ENCODE peak calls at places on chromosomes 13 and 19, in five cellular contexts. L is kidney; N is CD8-positive, alpha-beta T cell; B is HFF-Myc; K is fibroblast of lung. U is an unnamed sample.

GRCh38 chr13:52371736-52372247 is 34.2 kb downstream of the THSD1 start:
- DNase-seq in L (no peak), N (no peak), B (peak), K (peak), U (no peak)

GRCh38 chr13:94382960-94383359 is 96.5 kb downstream of the DCT start:
- DNase-seq in L (no peak), N (no peak), B (no peak), K (no peak), U (no peak)

GRCh38 chr13:36282818-36283432 is 14.7 kb downstream of the CCDC169 start:
- DNase-seq in L (no peak), N (no peak), B (no peak), K (peak), U (no peak)

GRCh38 chr19:29858621-29859020 is 46.8 kb downstream of the CCNE1 start:
- DNase-seq in L (no peak), N (no peak), B (no peak), K (no peak), U (no peak)

GRCh38 chr19:55644191-55644833 is 863 bp downstream of the ZNF581 start:
- DNase-seq in L (peak), N (no peak), B (no peak), K (no peak), U (no peak)

GRCh38 chr19:48818234-48818823 is 7.5 kb upstream of the BCAT2 start:
- DNase-seq in L (no peak), N (no peak), B (no peak), K (no peak), U (no peak)

GRCh38 chr13:98749501-98749900 is 3.0 kb downstream of the SLC15A1 start:
- DNase-seq in L (no peak), N (no peak), B (no peak), K (peak), U (no peak)

GRCh38 chr19:49347835-49348234 is 12.6 kb downstream of the CD37 start:
- DNase-seq in L (no peak), N (no peak), B (peak), K (peak), U (no peak)

GRCh38 chr13:24894277-24894971 is 130.5 kb downstream of the RNF17 start:
- DNase-seq in L (no peak), N (no peak), B (no peak), K (no peak), U (no peak)

GRCh38 chr13:77374786-77375185 is 47.9 kb upstream of the MYCBP2 start:
- DNase-seq in L (no peak), N (no peak), B (no peak), K (no peak), U (peak)

GRCh38 chr19:49447485-49448431 is 3.9 kb downstream of the PIH1D1 start:
- DNase-seq in L (no peak), N (no peak), B (no peak), K (peak), U (no peak)

GRCh38 chr19:47598407-47599349 is 10.3 kb upstream of the BICRA start:
- DNase-seq in L (no peak), N (no peak), B (peak), K (peak), U (peak)

GRCh38 chr19:287381-287871 is 3.8 kb downstream of the PLPP2 start:
- DNase-seq in L (no peak), N (no peak), B (no peak), K (no peak), U (no peak)

GRCh38 chr19:6225232-6225635 is 54.5 kb downstream of the MLLT1 start:
- DNase-seq in L (peak), N (no peak), B (no peak), K (no peak), U (no peak)

GRCh38 chr19:2251577-2252480 is 2.7 kb downstream of the AMH start:
- DNase-seq in L (peak), N (peak), B (no peak), K (peak), U (no peak)

GRCh38 chr13:85419611-85420010 is 379.6 kb downstream of the SLITRK6 start:
- DNase-seq in L (no peak), N (no peak), B (no peak), K (no peak), U (no peak)
- TF ChIP-seq CTCF in L (no peak), N (no peak), B (no peak), K (no peak), U (no peak)

GRCh38 chr13:80442613-80443012 is 101.7 kb upstream of the SPRY2 start:
- DNase-seq in L (no peak), N (no peak), B (no peak), K (no peak), U (no peak)
- H3K4me3 ChIP-seq in L (no peak), N (no peak), B (no peak), K (no peak), U (no peak)

DNA sequence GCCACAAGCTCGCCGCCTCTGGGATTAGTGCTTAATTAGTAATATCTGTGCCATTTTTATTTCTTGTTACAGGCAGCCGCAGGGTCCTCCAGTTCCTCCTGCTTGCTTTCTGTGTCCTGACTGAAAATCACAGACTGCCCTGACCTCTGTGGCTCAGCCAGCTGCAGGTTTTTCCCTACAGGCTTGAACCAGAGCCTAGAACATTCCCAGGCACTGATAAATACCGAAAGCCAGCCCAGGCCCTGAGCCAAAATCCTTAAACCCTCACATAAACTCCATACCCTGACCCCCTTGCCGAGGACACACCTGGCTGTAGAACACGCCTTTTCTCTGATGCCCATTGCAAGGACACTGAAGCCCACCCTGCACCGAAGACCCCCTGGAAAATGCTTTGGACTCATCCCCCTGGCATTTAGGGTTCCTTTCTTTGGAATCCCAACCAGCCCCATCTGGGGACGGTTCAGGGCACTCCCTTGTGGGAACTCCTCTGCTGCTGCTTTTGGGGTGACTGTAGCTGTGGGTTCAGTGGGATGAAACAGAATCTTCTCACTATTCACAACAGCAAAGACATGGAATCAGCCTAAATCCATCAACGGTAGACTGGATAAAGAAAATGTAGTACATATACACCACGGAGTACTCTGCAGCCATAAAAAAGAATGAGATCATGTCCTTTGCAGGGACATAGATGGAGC is 15.5 kb downstream of the DPP9 start:
- DNase-seq in L (no peak), N (no peak), B (no peak), K (peak), U (no peak)
- TF ChIP-seq CTCF in L (no peak), N (no peak), B (no peak), K (no peak), U (no peak)

GRCh38 chr19:7506385-7507328 is 9.2 kb upstream of the ZNF358 start:
- DNase-seq in L (peak), N (peak), B (no peak), K (peak), U (peak)

GRCh38 chr19:7507884-7508283 is 8.0 kb upstream of the ZNF358 start:
- DNase-seq in L (peak), N (no peak), B (no peak), K (peak), U (no peak)

GRCh38 chr19:7505288-7505681 is 10.6 kb upstream of the ZNF358 start:
- DNase-seq in L (peak), N (no peak), B (no peak), K (no peak), U (no peak)

GRCh38 chr19:7504684-7505083 is 11.2 kb upstream of the ZNF358 start:
- DNase-seq in L (no peak), N (no peak), B (no peak), K (no peak), U (no peak)

GRCh38 chr19:7505682-7506384 is 10.1 kb upstream of the ZNF358 start:
- DNase-seq in L (peak), N (no peak), B (no peak), K (no peak), U (no peak)
- H3K4me3 ChIP-seq in L (no peak), N (no peak), B (no peak), K (no peak), U (peak)

GRCh38 chr19:41569481-41570150 is 6.3 kb upstream of the CEACAM21 start:
- DNase-seq in L (no peak), N (no peak), B (no peak), K (no peak), U (no peak)

GRCh38 chr19:41565384-41565730 is 10.6 kb upstream of the CEACAM21 start:
- DNase-seq in L (no peak), N (no peak), B (no peak), K (no peak), U (no peak)

GRCh38 chr19:41575998-41576397 is at the start of gene CEACAM21:
- DNase-seq in L (no peak), N (peak), B (no peak), K (no peak), U (no peak)

GRCh38 chr19:41570179-41570578 is 5.8 kb upstream of the CEACAM21 start:
- DNase-seq in L (no peak), N (no peak), B (no peak), K (no peak), U (no peak)

DNA sequence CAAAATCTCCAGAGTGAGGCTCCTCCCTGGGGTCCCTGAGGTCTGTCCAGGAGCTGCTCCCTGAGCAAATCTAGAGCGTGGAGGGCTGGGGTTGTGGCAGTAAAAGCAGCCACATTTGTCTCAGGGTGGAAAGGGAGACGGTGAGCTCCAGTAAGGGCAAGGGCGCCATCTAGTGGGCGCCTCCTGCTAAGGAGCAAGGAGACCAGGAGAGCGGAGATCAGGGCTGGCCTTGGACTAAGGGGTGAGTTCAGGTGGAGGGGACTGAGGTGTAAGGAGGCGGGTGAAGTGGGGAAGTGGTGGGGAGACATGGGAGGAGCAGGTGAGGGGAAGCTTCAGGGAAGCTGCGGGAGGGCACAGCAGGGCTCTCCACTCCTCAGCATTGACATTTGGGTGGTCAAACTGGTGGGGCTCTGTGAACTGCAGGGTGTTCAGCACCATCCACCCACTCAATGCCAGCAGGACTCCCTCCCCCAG is 5.3 kb upstream of the CEACAM21 start:
- DNase-seq in L (peak), N (peak), B (peak), K (peak), U (no peak)
- TF ChIP-seq CTCF in L (peak), N (peak), B (peak), K (peak), U (peak)

U was measured in epithelial cell of proximal tubule.